ENCODE peak calls at places on chromosomes 6 and 20, in four cellular contexts. One of them, this sample, is unnamed.

GRCh38 chr6:150741633-150742200 is 123.8 kb upstream of the MTHFD1L start:
- DNase-seq in left lung: no peak
- DNase-seq in tibial artery: no peak
- DNase-seq in H54: no peak
- DNase-seq in this sample: no peak

GRCh38 chr6:52335576-52335975 is 26.4 kb upstream of the PAQR8 start:
- DNase-seq in left lung: no peak
- DNase-seq in tibial artery: no peak
- DNase-seq in H54: no peak
- DNase-seq in this sample: no peak

GRCh38 chr6:2970034-2970685 is 1.2 kb downstream of the SERPINB6 start:
- DNase-seq in left lung: peak
- DNase-seq in tibial artery: no peak
- DNase-seq in H54: no peak
- DNase-seq in this sample: no peak

GRCh38 chr6:37624606-37625574 is 72.8 kb downstream of the MDGA1 start:
- DNase-seq in left lung: peak
- DNase-seq in tibial artery: no peak
- DNase-seq in H54: peak
- DNase-seq in this sample: peak

GRCh38 chr6:43913388-43914271 is 143.6 kb downstream of the VEGFA start:
- DNase-seq in left lung: no peak
- DNase-seq in tibial artery: no peak
- DNase-seq in H54: no peak
- DNase-seq in this sample: no peak

GRCh38 chr6:133648576-133648975 is 240.3 kb upstream of the TCF21 start:
- DNase-seq in left lung: no peak
- DNase-seq in tibial artery: no peak
- DNase-seq in H54: no peak
- DNase-seq in this sample: no peak

GRCh38 chr20:4978050-4978918 is 23.0 kb downstream of the SLC23A2 start:
- DNase-seq in left lung: no peak
- DNase-seq in tibial artery: no peak
- DNase-seq in H54: no peak
- DNase-seq in this sample: no peak

GRCh38 chr6:158059108-158059507 is 77.4 kb downstream of the SYNJ2 start:
- DNase-seq in left lung: no peak
- DNase-seq in tibial artery: no peak
- DNase-seq in H54: no peak
- DNase-seq in this sample: no peak

GRCh38 chr6:35973670-35974222 is 50.7 kb downstream of the SLC26A8 start:
- DNase-seq in left lung: peak
- DNase-seq in tibial artery: no peak
- DNase-seq in H54: peak
- DNase-seq in this sample: no peak

GRCh38 chr20:63945031-63945658 is 11.1 kb downstream of the UCKL1 start:
- DNase-seq in left lung: no peak
- DNase-seq in tibial artery: no peak
- DNase-seq in H54: no peak
- DNase-seq in this sample: no peak

GRCh38 chr6:12545837-12546658 is 170.5 kb upstream of the PHACTR1 start:
- DNase-seq in left lung: no peak
- DNase-seq in tibial artery: no peak
- DNase-seq in H54: peak
- DNase-seq in this sample: no peak

This sample was measured in NCI-H774.